ENCODE peak calls at places on chromosomes 13 and 19, in five cellular contexts. J is breast epithelium, Q is lung, W is adrenal gland, K is epithelial cell of esophagus. V is an unnamed sample.

GRCh38 chr13:95164830-95165229 is 136.4 kb downstream of the ABCC4 start:
- DNase-seq in J (no peak), Q (no peak), K (no peak), W (no peak), V (no peak)

GRCh38 chr13:31365630-31366029 is 165.9 kb downstream of the B3GLCT start:
- DNase-seq in J (no peak), W (no peak), Q (no peak), K (no peak), V (no peak)

GRCh38 chr19:12840091-12841079 is 2.1 kb downstream of the MAST1 start:
- DNase-seq in J (peak), Q (peak), W (peak), K (peak), V (peak)

GRCh38 chr13:94674609-94675348 is 37.6 kb downstream of the SOX21 start:
- DNase-seq in W (peak), J (no peak), K (peak), Q (peak), V (peak)

GRCh38 chr13:73665279-73665678 is 468.9 kb downstream of the KLF12 start:
- DNase-seq in Q (no peak), W (no peak), J (no peak), K (no peak), V (no peak)

GRCh38 chr19:748274-748598 is 2.7 kb upstream of the MISP start:
- DNase-seq in K (no peak), Q (no peak), W (no peak), J (no peak), V (no peak)

GRCh38 chr13:98741741-98742435 is 10.6 kb downstream of the SLC15A1 start:
- DNase-seq in K (no peak), J (no peak), W (no peak), Q (no peak), V (no peak)

GRCh38 chr13:113806104-113806471 is 47.1 kb downstream of the TMEM255B start:
- DNase-seq in Q (no peak), W (no peak), J (no peak), K (no peak), V (no peak)

GRCh38 chr13:77896536-77896935 is 22.1 kb downstream of the EDNRB start:
- DNase-seq in K (no peak), Q (no peak), W (peak), J (no peak), V (no peak)

GRCh38 chr19:32570081-32570785 is 10.8 kb upstream of the PDCD5 start:
- DNase-seq in J (peak), W (peak), Q (peak), K (peak), V (peak)

GRCh38 chr13:27965343-27965739 is 3.8 kb downstream of the CDX2 start:
- DNase-seq in J (no peak), Q (no peak), W (no peak), K (no peak), V (no peak)

GRCh38 chr19:37217855-37218591 is at the start of gene ZNF383:
- DNase-seq in K (peak), J (peak), W (peak), Q (peak), V (peak)

GRCh38 chr13:103031332-103031873 is 34.8 kb downstream of the SLC10A2 start:
- DNase-seq in W (no peak), K (peak), Q (no peak), J (no peak), V (no peak)

GRCh38 chr19:15550847-15551182 is 42.5 kb downstream of the CYP4F22 start:
- DNase-seq in W (no peak), K (no peak), J (no peak), Q (no peak), V (no peak)

GRCh38 chr13:74867460-74867859 is 614.5 kb downstream of the TBC1D4 start:
- DNase-seq in Q (no peak), K (peak), W (no peak), J (no peak), V (no peak)

GRCh38 chr13:100694722-100695644 is 20.4 kb upstream of the TMTC4 start:
- DNase-seq in J (no peak), Q (no peak), K (peak), W (peak), V (no peak)

GRCh38 chr19:18385359-18385674 is 641 bp upstream of the GDF15 start:
- DNase-seq in W (no peak), K (peak), Q (no peak), J (no peak), V (no peak)

GRCh38 chr19:18387395-18387794 is 1.4 kb downstream of the GDF15 start:
- DNase-seq in W (no peak), J (no peak), K (no peak), Q (no peak), V (no peak)

GRCh38 chr19:18386543-18387251 is 739 bp downstream of the GDF15 start:
- DNase-seq in Q (no peak), J (no peak), W (no peak), K (no peak), V (no peak)

GRCh38 chr19:18384775-18385174 is 1.2 kb upstream of the GDF15 start:
- DNase-seq in W (no peak), K (no peak), Q (no peak), J (no peak), V (no peak)

GRCh38 chr19:18385675-18386542 is at the start of gene GDF15:
- DNase-seq in J (no peak), W (peak), K (peak), Q (peak), V (peak)
- H3K4me3 ChIP-seq in J (peak), W (no peak), K (peak), Q (peak), V (peak)

GRCh38 chr13:41001695-41002094 is 17.4 kb downstream of the ELF1 start:
- DNase-seq in K (no peak), W (no peak), Q (no peak), J (no peak), V (no peak)
- TF ChIP-seq CTCF in K (no peak), W (no peak), Q (no peak), J (no peak), V (no peak)

GRCh38 chr19:49490287-49491029 is 3.0 kb downstream of the RPL13A start:
- DNase-seq in Q (no peak), J (no peak), K (no peak), W (no peak), V (no peak)
- H3K4me3 ChIP-seq in Q (no peak), J (peak), K (peak), W (no peak), V (peak)

GRCh38 chr19:35270381-35270811 is 1.6 kb downstream of the USF2 start:
- DNase-seq in K (no peak), W (no peak), J (no peak), Q (no peak), V (no peak)

GRCh38 chr19:35268546-35269424 is at the start of gene USF2:
- DNase-seq in Q (peak), J (no peak), K (peak), W (peak), V (peak)

GRCh38 chr19:35267818-35268545 is 780 bp upstream of the USF2 start:
- DNase-seq in J (peak), K (peak), W (peak), Q (peak), V (no peak)

GRCh38 chr19:35271546-35271945 is 2.8 kb downstream of the USF2 start:
- DNase-seq in W (no peak), K (no peak), J (no peak), Q (no peak), V (no peak)

DNA sequence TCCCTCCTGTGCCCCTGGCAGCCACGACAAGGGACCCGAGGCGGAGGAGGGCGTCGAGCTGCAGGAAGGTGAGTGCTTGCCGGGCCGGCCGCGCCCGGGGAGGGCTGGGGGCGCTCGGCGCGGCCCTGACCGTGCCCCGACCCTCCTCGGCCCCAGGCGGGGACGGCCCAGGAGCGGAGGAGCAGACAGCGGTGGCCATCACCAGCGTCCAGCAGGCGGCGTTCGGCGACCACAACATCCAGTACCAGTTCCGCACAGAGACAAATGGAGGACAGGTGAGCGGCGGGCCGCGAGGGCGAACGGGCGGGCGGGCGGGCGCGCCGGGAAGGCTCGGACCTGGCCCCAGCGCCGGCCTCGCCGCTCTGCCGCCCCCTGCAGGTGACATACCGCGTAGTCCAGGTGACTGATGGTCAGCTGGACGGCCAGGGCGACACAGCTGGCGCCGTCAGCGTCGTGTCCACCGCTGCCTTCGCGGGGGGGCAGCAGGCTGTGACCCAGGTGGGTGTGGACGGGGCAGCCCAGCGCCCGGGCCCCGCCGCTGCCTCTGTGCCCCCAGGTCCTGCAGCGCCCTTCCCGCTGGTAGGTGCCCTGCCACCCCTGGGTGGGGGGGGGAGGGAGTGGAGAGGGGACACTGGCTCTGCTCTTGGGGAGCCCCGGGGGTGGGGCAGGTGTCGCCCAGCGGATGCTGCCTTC is 809 bp downstream of the USF2 start:
- DNase-seq in Q (peak), J (peak), K (peak), W (peak), V (peak)
- TF ChIP-seq CTCF in Q (peak), J (peak), K (peak), W (no peak), V (peak)

GRCh38 chr19:6276447-6276846 is 3.3 kb downstream of the MLLT1 start:
- DNase-seq in J (peak), W (peak), Q (peak), K (no peak), V (no peak)

GRCh38 chr19:6273701-6274601 is 5.8 kb downstream of the MLLT1 start:
- DNase-seq in Q (peak), W (peak), K (peak), J (peak), V (peak)

GRCh38 chr19:6272913-6273600 is 6.7 kb downstream of the MLLT1 start:
- DNase-seq in J (no peak), K (no peak), W (no peak), Q (no peak), V (no peak)

GRCh38 chr19:6275170-6275744 is 4.5 kb downstream of the MLLT1 start:
- DNase-seq in J (no peak), Q (no peak), K (no peak), W (no peak), V (no peak)

DNA sequence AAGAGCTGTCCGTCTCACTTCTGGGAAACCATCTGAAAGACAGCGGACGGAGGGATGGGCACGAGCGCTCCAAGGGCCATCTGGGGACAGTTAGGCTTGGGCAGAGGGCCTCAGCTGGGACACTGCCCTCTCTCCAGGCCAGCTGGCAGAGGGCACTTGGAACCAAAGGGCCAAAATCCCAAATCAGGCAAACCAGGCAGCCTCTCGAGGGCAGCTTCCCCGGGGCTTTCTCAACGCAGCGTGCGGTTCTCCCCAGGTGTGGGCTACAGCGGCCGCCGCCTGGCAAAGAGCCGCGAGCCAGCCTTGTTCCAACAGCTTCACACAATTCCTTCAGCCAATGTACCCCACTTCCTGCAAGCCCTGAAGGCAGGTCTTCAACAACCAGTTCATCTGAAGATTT is 5.0 kb downstream of the MLLT1 start:
- DNase-seq in W (no peak), Q (no peak), J (no peak), K (no peak), V (no peak)
- H3K4me3 ChIP-seq in W (no peak), Q (no peak), J (peak), K (no peak), V (peak)

GRCh38 chr13:45826741-45827140 is 24.8 kb downstream of the SIAH3 start:
- DNase-seq in K (no peak), J (no peak), Q (no peak), W (no peak), V (no peak)

GRCh38 chr13:45827318-45827717 is 24.2 kb downstream of the SIAH3 start:
- DNase-seq in J (no peak), K (no peak), W (peak), Q (no peak), V (no peak)

GRCh38 chr13:45823583-45823982 is 28.0 kb downstream of the SIAH3 start:
- DNase-seq in W (no peak), Q (no peak), J (no peak), K (no peak), V (no peak)

GRCh38 chr13:45828253-45828968 is 23.1 kb downstream of the SIAH3 start:
- DNase-seq in W (no peak), J (no peak), K (no peak), Q (no peak), V (no peak)

DNA sequence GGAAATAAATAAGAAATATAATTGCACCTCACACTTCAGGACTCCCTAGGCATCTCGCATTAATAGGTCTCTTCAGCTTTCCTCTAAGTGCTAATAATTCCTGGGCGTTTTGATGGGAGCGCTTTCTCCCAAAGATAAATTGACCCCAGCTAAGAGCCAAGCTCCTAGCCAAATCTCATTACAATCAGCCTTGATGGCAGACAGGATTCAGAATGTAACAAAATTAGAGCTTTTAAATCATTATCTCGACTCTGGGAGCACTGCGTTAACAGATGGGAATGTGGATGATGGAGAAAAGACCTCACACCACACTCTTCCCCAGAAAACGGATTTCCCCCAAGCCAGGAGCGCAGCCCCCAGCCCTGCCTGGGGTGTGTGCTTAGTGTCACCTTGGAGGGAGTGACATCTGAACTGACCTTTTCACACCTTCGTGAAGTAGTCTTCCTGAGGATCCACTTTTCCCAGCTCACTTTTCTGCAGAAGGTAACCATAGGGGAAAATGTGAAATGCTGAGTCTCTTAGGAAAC is 26.4 kb downstream of the SIAH3 start:
- DNase-seq in K (no peak), Q (no peak), W (no peak), J (no peak), V (no peak)
- TF ChIP-seq CTCF in K (no peak), Q (no peak), W (no peak), J (no peak), V (no peak)

GRCh38 chr19:41327076-41327475 is 17.1 kb downstream of the CCDC97 start:
- DNase-seq in J (no peak), K (peak), Q (no peak), W (no peak), V (no peak)

GRCh38 chr19:41325947-41326706 is 16.2 kb downstream of the CCDC97 start:
- DNase-seq in K (peak), Q (no peak), W (peak), J (no peak), V (no peak)

GRCh38 chr19:41328818-41329220 is 18.8 kb downstream of the CCDC97 start:
- DNase-seq in Q (no peak), W (peak), J (no peak), K (no peak), V (no peak)

GRCh38 chr19:41327499-41328156 is 17.7 kb downstream of the CCDC97 start:
- DNase-seq in Q (peak), K (peak), W (peak), J (peak), V (no peak)

GRCh38 chr19:41328157-41328817 is 18.3 kb downstream of the CCDC97 start:
- DNase-seq in W (peak), Q (no peak), K (peak), J (no peak), V (no peak)
- H3K4me3 ChIP-seq in W (no peak), Q (no peak), K (no peak), J (peak), V (no peak)

GRCh38 chr19:19488875-19489690 is 26.3 kb downstream of the TSSK6 start:
- DNase-seq in J (peak), K (peak), Q (peak), W (peak), V (peak)
- TF ChIP-seq CTCF in J (no peak), K (no peak), Q (no peak), W (no peak), V (no peak)

GRCh38 chr19:7887408-7888144 is 734 bp upstream of the LRRC8E start:
- DNase-seq in K (no peak), Q (no peak), W (no peak), J (no peak), V (no peak)
- H3K4me3 ChIP-seq in K (no peak), Q (no peak), W (no peak), J (peak), V (peak)

GRCh38 chr13:30111810-30112209 is 195.5 kb downstream of the KATNAL1 start:
- DNase-seq in Q (no peak), J (no peak), K (no peak), W (no peak), V (no peak)
- TF ChIP-seq CTCF in Q (no peak), J (no peak), K (peak), W (no peak), V (no peak)